ENCODE peak calls at places on chromosomes 4 and X, in eight cellular contexts. One of them, this sample, is unnamed.

GRCh38 chrX:30620980-30621716 is 32.1 kb upstream of the GK start:
- DNase-seq in upper lobe of left lung: no peak
- DNase-seq in choroid plexus epithelial cell: peak
- DNase-seq in HFF-Myc: peak
- DNase-seq in adrenal gland: peak
- DNase-seq in prostate gland: no peak
- DNase-seq in fibroblast of villous mesenchyme: peak
- DNase-seq in AG04449: peak
- DNase-seq in this sample: peak

GRCh38 chr4:86564795-86565194 is 29.3 kb upstream of the PTPN13 start:
- DNase-seq in upper lobe of left lung: peak
- DNase-seq in choroid plexus epithelial cell: no peak
- DNase-seq in HFF-Myc: peak
- DNase-seq in adrenal gland: no peak
- DNase-seq in prostate gland: no peak
- DNase-seq in fibroblast of villous mesenchyme: peak
- DNase-seq in AG04449: no peak
- DNase-seq in this sample: peak

GRCh38 chrX:73851014-73852009 is 288.3 kb downstream of the CHIC1 start:
- DNase-seq in upper lobe of left lung: peak
- DNase-seq in choroid plexus epithelial cell: no peak
- DNase-seq in HFF-Myc: no peak
- DNase-seq in adrenal gland: peak
- DNase-seq in prostate gland: no peak
- DNase-seq in fibroblast of villous mesenchyme: peak
- DNase-seq in AG04449: no peak
- DNase-seq in this sample: peak

GRCh38 chrX:70129811-70130210 is 3.4 kb upstream of the IGBP1 start:
- DNase-seq in upper lobe of left lung: no peak
- DNase-seq in choroid plexus epithelial cell: no peak
- DNase-seq in HFF-Myc: no peak
- DNase-seq in adrenal gland: no peak
- DNase-seq in prostate gland: no peak
- DNase-seq in fibroblast of villous mesenchyme: no peak
- DNase-seq in AG04449: no peak
- DNase-seq in this sample: peak

GRCh38 chr4:111399523-111400135 is 745.6 kb upstream of the FAM241A start:
- DNase-seq in upper lobe of left lung: no peak
- DNase-seq in choroid plexus epithelial cell: no peak
- DNase-seq in HFF-Myc: no peak
- DNase-seq in adrenal gland: no peak
- DNase-seq in prostate gland: no peak
- DNase-seq in fibroblast of villous mesenchyme: no peak
- DNase-seq in AG04449: no peak
- DNase-seq in this sample: peak

GRCh38 chr4:39544580-39545315 is 17.5 kb upstream of the UGDH start:
- DNase-seq in upper lobe of left lung: no peak
- DNase-seq in choroid plexus epithelial cell: no peak
- DNase-seq in HFF-Myc: no peak
- DNase-seq in adrenal gland: no peak
- DNase-seq in prostate gland: no peak
- DNase-seq in fibroblast of villous mesenchyme: peak
- DNase-seq in AG04449: no peak
- DNase-seq in this sample: no peak

GRCh38 chrX:39756086-39756883 is 341.5 kb downstream of the BCOR start:
- DNase-seq in upper lobe of left lung: no peak
- DNase-seq in choroid plexus epithelial cell: no peak
- DNase-seq in HFF-Myc: no peak
- DNase-seq in adrenal gland: peak
- DNase-seq in prostate gland: no peak
- DNase-seq in fibroblast of villous mesenchyme: peak
- DNase-seq in AG04449: no peak
- DNase-seq in this sample: no peak

GRCh38 chr4:17646693-17647092 is 32.3 kb downstream of the MED28 start:
- DNase-seq in upper lobe of left lung: no peak
- DNase-seq in choroid plexus epithelial cell: no peak
- DNase-seq in HFF-Myc: no peak
- DNase-seq in adrenal gland: no peak
- DNase-seq in prostate gland: no peak
- DNase-seq in fibroblast of villous mesenchyme: no peak
- DNase-seq in AG04449: no peak
- DNase-seq in this sample: no peak

GRCh38 chrX:25156323-25156722 is 140.6 kb upstream of the ARX start:
- DNase-seq in upper lobe of left lung: no peak
- DNase-seq in choroid plexus epithelial cell: peak
- DNase-seq in HFF-Myc: no peak
- DNase-seq in adrenal gland: no peak
- DNase-seq in prostate gland: no peak
- DNase-seq in fibroblast of villous mesenchyme: peak
- DNase-seq in AG04449: no peak
- DNase-seq in this sample: no peak

GRCh38 chrX:51336584-51336983 is 4.0 kb downstream of the NUDT10 start:
- DNase-seq in upper lobe of left lung: no peak
- DNase-seq in choroid plexus epithelial cell: peak
- DNase-seq in HFF-Myc: no peak
- DNase-seq in adrenal gland: peak
- DNase-seq in prostate gland: peak
- DNase-seq in fibroblast of villous mesenchyme: peak
- DNase-seq in AG04449: no peak
- DNase-seq in this sample: peak

GRCh38 chr4:170697045-170697444 is 607.3 kb upstream of the AADAT start:
- DNase-seq in upper lobe of left lung: no peak
- DNase-seq in choroid plexus epithelial cell: no peak
- DNase-seq in HFF-Myc: no peak
- DNase-seq in adrenal gland: no peak
- DNase-seq in prostate gland: no peak
- DNase-seq in fibroblast of villous mesenchyme: no peak
- DNase-seq in AG04449: no peak
- DNase-seq in this sample: no peak

GRCh38 chr4:170698334-170698733 is 608.6 kb upstream of the AADAT start:
- DNase-seq in upper lobe of left lung: no peak
- DNase-seq in choroid plexus epithelial cell: no peak
- DNase-seq in HFF-Myc: no peak
- DNase-seq in adrenal gland: no peak
- DNase-seq in prostate gland: no peak
- DNase-seq in fibroblast of villous mesenchyme: no peak
- DNase-seq in AG04449: no peak
- DNase-seq in this sample: no peak

GRCh38 chr4:170700064-170700463 is 610.3 kb upstream of the AADAT start:
- DNase-seq in upper lobe of left lung: no peak
- DNase-seq in choroid plexus epithelial cell: no peak
- DNase-seq in HFF-Myc: no peak
- DNase-seq in adrenal gland: no peak
- DNase-seq in prostate gland: no peak
- DNase-seq in fibroblast of villous mesenchyme: no peak
- DNase-seq in AG04449: no peak
- DNase-seq in this sample: no peak

GRCh38 chr4:170697845-170698244 is 608.1 kb upstream of the AADAT start:
- DNase-seq in upper lobe of left lung: no peak
- DNase-seq in choroid plexus epithelial cell: no peak
- DNase-seq in HFF-Myc: no peak
- DNase-seq in adrenal gland: no peak
- DNase-seq in prostate gland: no peak
- DNase-seq in fibroblast of villous mesenchyme: no peak
- DNase-seq in AG04449: no peak
- DNase-seq in this sample: no peak
- H3K4me3 ChIP-seq in upper lobe of left lung: no peak
- H3K4me3 ChIP-seq in choroid plexus epithelial cell: no peak
- H3K4me3 ChIP-seq in HFF-Myc: no peak
- H3K4me3 ChIP-seq in adrenal gland: no peak
- H3K4me3 ChIP-seq in prostate gland: no peak
- H3K4me3 ChIP-seq in fibroblast of villous mesenchyme: no peak
- H3K4me3 ChIP-seq in AG04449: no peak
- H3K4me3 ChIP-seq in this sample: no peak

DNA sequence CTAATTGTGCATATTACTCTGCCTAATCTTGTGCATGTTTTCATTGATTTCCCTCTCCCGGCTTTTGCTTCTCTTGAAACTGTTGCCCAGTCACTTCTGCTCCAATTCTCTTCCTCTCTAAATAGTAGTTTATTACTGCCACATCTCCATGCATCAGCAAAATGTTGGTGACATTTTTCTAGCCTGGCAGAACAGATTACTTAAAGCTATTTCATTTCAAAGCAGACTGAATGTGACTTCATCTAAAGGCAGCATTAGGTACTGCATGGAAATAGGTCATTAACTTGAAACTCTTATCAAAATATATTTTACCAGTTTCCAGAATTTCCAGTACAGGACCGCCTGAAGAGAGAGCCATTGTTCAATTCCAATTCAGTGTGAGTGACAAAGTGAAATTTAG is 52.4 kb downstream of the HPGDS start:
- DNase-seq in upper lobe of left lung: no peak
- DNase-seq in choroid plexus epithelial cell: peak
- DNase-seq in HFF-Myc: no peak
- DNase-seq in adrenal gland: no peak
- DNase-seq in prostate gland: no peak
- DNase-seq in fibroblast of villous mesenchyme: no peak
- DNase-seq in AG04449: no peak
- DNase-seq in this sample: no peak
- TF ChIP-seq CTCF in upper lobe of left lung: no peak
- TF ChIP-seq CTCF in choroid plexus epithelial cell: peak
- TF ChIP-seq CTCF in HFF-Myc: no peak
- TF ChIP-seq CTCF in adrenal gland: no peak
- TF ChIP-seq CTCF in prostate gland: no peak
- TF ChIP-seq CTCF in fibroblast of villous mesenchyme: no peak
- TF ChIP-seq CTCF in AG04449: no peak
- TF ChIP-seq CTCF in this sample: no peak

DNA sequence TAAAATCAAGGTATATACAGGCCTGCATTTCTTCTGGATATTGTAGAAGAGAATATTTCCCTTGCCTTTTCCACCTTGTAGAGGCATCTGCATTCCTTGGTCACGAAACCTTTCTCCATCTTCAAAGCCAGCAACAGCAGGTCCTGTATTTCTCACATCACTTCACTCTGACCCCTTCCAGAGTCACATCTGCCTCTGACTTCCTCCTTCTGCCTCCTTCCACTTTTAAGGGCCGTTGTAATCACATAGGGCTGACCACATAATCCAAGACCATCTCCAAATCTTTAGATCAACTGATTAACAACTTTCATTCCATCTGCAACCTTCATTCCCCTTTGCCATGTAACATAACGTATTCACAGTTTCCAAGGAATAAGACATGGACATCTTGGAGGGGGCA is 38.3 kb upstream of the NDP start:
- DNase-seq in upper lobe of left lung: no peak
- DNase-seq in choroid plexus epithelial cell: no peak
- DNase-seq in HFF-Myc: no peak
- DNase-seq in adrenal gland: no peak
- DNase-seq in prostate gland: no peak
- DNase-seq in fibroblast of villous mesenchyme: no peak
- DNase-seq in AG04449: no peak
- DNase-seq in this sample: no peak
- H3K4me3 ChIP-seq in upper lobe of left lung: no peak
- H3K4me3 ChIP-seq in choroid plexus epithelial cell: no peak
- H3K4me3 ChIP-seq in HFF-Myc: no peak
- H3K4me3 ChIP-seq in adrenal gland: no peak
- H3K4me3 ChIP-seq in prostate gland: no peak
- H3K4me3 ChIP-seq in fibroblast of villous mesenchyme: no peak
- H3K4me3 ChIP-seq in AG04449: no peak
- H3K4me3 ChIP-seq in this sample: no peak

GRCh38 chr4:176034498-176034897 is 31.1 kb upstream of the WDR17 start:
- DNase-seq in upper lobe of left lung: no peak
- DNase-seq in choroid plexus epithelial cell: peak
- DNase-seq in HFF-Myc: peak
- DNase-seq in adrenal gland: no peak
- DNase-seq in prostate gland: no peak
- DNase-seq in fibroblast of villous mesenchyme: peak
- DNase-seq in AG04449: peak
- DNase-seq in this sample: peak
- TF ChIP-seq CTCF in upper lobe of left lung: peak
- TF ChIP-seq CTCF in choroid plexus epithelial cell: peak
- TF ChIP-seq CTCF in HFF-Myc: peak
- TF ChIP-seq CTCF in adrenal gland: peak
- TF ChIP-seq CTCF in prostate gland: peak
- TF ChIP-seq CTCF in fibroblast of villous mesenchyme: peak
- TF ChIP-seq CTCF in AG04449: no peak
- TF ChIP-seq CTCF in this sample: peak

GRCh38 chr4:152961752-152962117 is 25.6 kb downstream of the FHDC1 start:
- DNase-seq in upper lobe of left lung: no peak
- DNase-seq in choroid plexus epithelial cell: peak
- DNase-seq in HFF-Myc: no peak
- DNase-seq in adrenal gland: no peak
- DNase-seq in prostate gland: no peak
- DNase-seq in fibroblast of villous mesenchyme: peak
- DNase-seq in AG04449: no peak
- DNase-seq in this sample: no peak

GRCh38 chr4:152959080-152959479 is 23.0 kb downstream of the FHDC1 start:
- DNase-seq in upper lobe of left lung: no peak
- DNase-seq in choroid plexus epithelial cell: no peak
- DNase-seq in HFF-Myc: no peak
- DNase-seq in adrenal gland: no peak
- DNase-seq in prostate gland: no peak
- DNase-seq in fibroblast of villous mesenchyme: no peak
- DNase-seq in AG04449: no peak
- DNase-seq in this sample: no peak

GRCh38 chr4:152957437-152958185 is 21.5 kb downstream of the FHDC1 start:
- DNase-seq in upper lobe of left lung: peak
- DNase-seq in choroid plexus epithelial cell: peak
- DNase-seq in HFF-Myc: no peak
- DNase-seq in adrenal gland: peak
- DNase-seq in prostate gland: no peak
- DNase-seq in fibroblast of villous mesenchyme: peak
- DNase-seq in AG04449: no peak
- DNase-seq in this sample: no peak

GRCh38 chr4:152962160-152962559 is 26.0 kb downstream of the FHDC1 start:
- DNase-seq in upper lobe of left lung: no peak
- DNase-seq in choroid plexus epithelial cell: no peak
- DNase-seq in HFF-Myc: no peak
- DNase-seq in adrenal gland: no peak
- DNase-seq in prostate gland: no peak
- DNase-seq in fibroblast of villous mesenchyme: peak
- DNase-seq in AG04449: no peak
- DNase-seq in this sample: no peak

GRCh38 chr4:152961041-152961751 is 25.1 kb downstream of the FHDC1 start:
- DNase-seq in upper lobe of left lung: no peak
- DNase-seq in choroid plexus epithelial cell: no peak
- DNase-seq in HFF-Myc: no peak
- DNase-seq in adrenal gland: peak
- DNase-seq in prostate gland: no peak
- DNase-seq in fibroblast of villous mesenchyme: no peak
- DNase-seq in AG04449: no peak
- DNase-seq in this sample: no peak
- H3K4me3 ChIP-seq in upper lobe of left lung: no peak
- H3K4me3 ChIP-seq in choroid plexus epithelial cell: no peak
- H3K4me3 ChIP-seq in HFF-Myc: no peak
- H3K4me3 ChIP-seq in adrenal gland: no peak
- H3K4me3 ChIP-seq in prostate gland: no peak
- H3K4me3 ChIP-seq in fibroblast of villous mesenchyme: no peak
- H3K4me3 ChIP-seq in AG04449: no peak
- H3K4me3 ChIP-seq in this sample: no peak